ENCODE peak calls at places on chromosomes 2 and 18, in ten cellular contexts. L is posterior cingulate gyrus; A is fibroblast of pulmonary artery; G is activated CD4-positive, alpha-beta T cell treated with anti-CD3 and anti-CD28 coated beads, Interleukin-2, amount 50 U/mL, for 48 hours; O is GM13977; W is A172; X is GM12865; F is RWPE1; P is mesothelial cell of epicardium; Z is T follicular helper cell. V is an unnamed sample.
A peak's percentile ranks its signal among the peaks of the same experiment; 100 is the strongest.

GRCh38 chr2:160109939-160110673 is 47.7 kb upstream of the PLA2R1 start:
- DNase-seq in L (peak; percentile 35), A (peak; percentile 89), G (peak; percentile 61), O (peak; percentile 52), W (peak; percentile 85), X (peak; percentile 75), F (no peak), P (no peak), Z (peak; percentile 37), V (peak; percentile 45)

GRCh38 chr18:75340206-75340605 is 87.3 kb downstream of the SMIM21 start:
- DNase-seq in L (no peak), A (no peak), G (no peak), O (no peak), W (no peak), X (no peak), F (no peak), P (no peak), Z (no peak), V (no peak)

GRCh38 chr2:10038123-10038522 is 5.2 kb upstream of the KLF11 start:
- DNase-seq in L (no peak), A (no peak), G (no peak), O (no peak), W (no peak), X (no peak), F (no peak), P (no peak), Z (no peak), V (peak; percentile 38)

GRCh38 chr2:92326-92725 is 46.0 kb upstream of the FAM110C start:
- DNase-seq in L (no peak), A (no peak), G (no peak), O (no peak), W (no peak), X (no peak), F (no peak), P (no peak), Z (no peak), V (no peak)

GRCh38 chr18:51446571-51447210 is 249.2 kb upstream of the MEX3C start:
- DNase-seq in L (no peak), A (no peak), G (no peak), O (no peak), W (no peak), X (no peak), F (no peak), P (no peak), Z (no peak), V (no peak)

GRCh38 chr2:47904903-47905453 is 1.3 kb downstream of the FBXO11 start:
- DNase-seq in L (peak; percentile 37), A (no peak), G (peak; percentile 35), O (peak; percentile 25), W (no peak), X (no peak), F (peak; percentile 8), P (peak; percentile 32), Z (peak; percentile 12), V (peak; percentile 66)

GRCh38 chr2:177275041-177275440 is 10.5 kb upstream of the NFE2L2 start:
- DNase-seq in L (no peak), A (peak; percentile 95), G (no peak), O (no peak), W (peak; percentile 27), X (no peak), F (no peak), P (no peak), Z (no peak), V (no peak)

GRCh38 chr2:67930156-67930555 is 132.6 kb downstream of the C1D start:
- DNase-seq in L (no peak), A (no peak), G (no peak), O (no peak), W (no peak), X (no peak), F (no peak), P (no peak), Z (no peak), V (no peak)

GRCh38 chr2:9405636-9406035 is 17.7 kb downstream of the ITGB1BP1 start:
- DNase-seq in L (no peak), A (peak; percentile 9), G (no peak), O (no peak), W (no peak), X (no peak), F (no peak), P (no peak), Z (no peak), V (no peak)